ENCODE peak calls at places on chromosomes 2 and 18, in four cellular contexts. R, A, Y and H are unnamed samples.

GRCh38 chr2:142863485-142863921 is 14.0 kb upstream of the KYNU start:
- DNase-seq in R (no peak), A (no peak), Y (no peak), H (no peak)

GRCh38 chr2:150126839-150127238 is 360.6 kb downstream of the RND3 start:
- DNase-seq in R (no peak), A (no peak), Y (no peak), H (no peak)

GRCh38 chr18:67705748-67706147 is 189.2 kb upstream of the DSEL start:
- DNase-seq in R (no peak), A (no peak), Y (no peak), H (no peak)

GRCh38 chr2:98569197-98569793 is 39.0 kb downstream of the COA5 start:
- DNase-seq in R (peak; percentile 80), A (no peak), Y (peak; percentile 70), H (peak; percentile 72)

GRCh38 chr2:190407662-190408537 is at the start of gene MFSD6:
- DNase-seq in R (peak; percentile 74), A (peak; percentile 33), Y (peak; percentile 51), H (peak; percentile 61)

GRCh38 chr2:54226224-54226623 is 29.8 kb downstream of the TSPYL6 start:
- DNase-seq in R (no peak), A (no peak), Y (no peak), H (no peak)

GRCh38 chr2:238970553-238971081 is 122.7 kb downstream of the TWIST2 start:
- DNase-seq in R (peak; percentile 86), A (peak; percentile 6), Y (peak; percentile 89), H (peak; percentile 5)

GRCh38 chr18:67290421-67290820 is 226.1 kb downstream of the DSEL start:
- DNase-seq in R (no peak), A (no peak), Y (no peak), H (no peak)

GRCh38 chr2:54630841-54631497 is 92.5 kb upstream of the EML6 start:
- DNase-seq in R (no peak), A (no peak), Y (no peak), H (no peak)

GRCh38 chr2:25651782-25652455 is 21.5 kb downstream of the DTNB start:
- DNase-seq in R (no peak), A (no peak), Y (no peak), H (no peak)

GRCh38 chr2:218357194-218358177 is 829 bp downstream of the CATIP start:
- DNase-seq in R (peak; percentile 10), A (no peak), Y (no peak), H (no peak)

GRCh38 chr18:8139971-8140406 is 469.2 kb upstream of the RAB12 start:
- DNase-seq in R (no peak), A (no peak), Y (no peak), H (no peak)

GRCh38 chr2:119810039-119810630 is 50.4 kb downstream of the PTPN4 start:
- DNase-seq in R (no peak), A (no peak), Y (no peak), H (no peak)

GRCh38 chr2:127733816-127734537 is 32.7 kb downstream of the SFT2D3 start:
- DNase-seq in R (no peak), A (no peak), Y (no peak), H (no peak)

GRCh38 chr2:48433682-48434081 is 96.3 kb upstream of the STON1 start:
- DNase-seq in R (no peak), A (no peak), Y (no peak), H (no peak)

GRCh38 chr2:28643911-28644334 is 107.7 kb upstream of the PPP1CB start:
- DNase-seq in R (no peak), A (no peak), Y (no peak), H (no peak)

GRCh38 chr18:13264091-13264777 is 45.7 kb downstream of the LDLRAD4 start:
- DNase-seq in R (no peak), A (no peak), Y (peak; percentile 12), H (no peak)

GRCh38 chr2:10449838-10450691 is 1.9 kb upstream of the ODC1 start:
- DNase-seq in R (no peak), A (no peak), Y (no peak), H (no peak)

GRCh38 chr18:47881752-47882455 is 48.6 kb downstream of the SMAD2 start:
- DNase-seq in R (no peak), A (no peak), Y (no peak), H (no peak)

GRCh38 chr2:241456546-241456945 is 51.8 kb downstream of the STK25 start:
- DNase-seq in R (no peak), A (no peak), Y (no peak), H (no peak)

GRCh38 chr2:44943031-44943692 is 1.7 kb downstream of the SIX3 start:
- DNase-seq in R (no peak), A (no peak), Y (no peak), H (no peak)

GRCh38 chr2:158776236-158776635 is 18.9 kb upstream of the DAPL1 start:
- DNase-seq in R (no peak), A (no peak), Y (no peak), H (no peak)